ENCODE peak calls at places on chromosomes 13 and 19, in five cellular contexts. W, E, H, R and Y are unnamed samples.

GRCh38 chr19:29887498-29887897 is 54.5 kb upstream of the URI1 start:
- DNase-seq in W (no peak), E (no peak), H (no peak), R (peak), Y (peak)

GRCh38 chr13:46903748-46904147 is 6.9 kb upstream of the HTR2A start:
- DNase-seq in W (no peak), E (no peak), H (peak), R (no peak), Y (no peak)

GRCh38 chr19:38759590-38760003 is 13.7 kb downstream of the LGALS7 start:
- DNase-seq in W (no peak), E (no peak), H (no peak), R (no peak), Y (no peak)

GRCh38 chr19:5880196-5880595 is 9.9 kb upstream of the FUT5 start:
- DNase-seq in W (peak), E (no peak), H (no peak), R (no peak), Y (no peak)

GRCh38 chr19:1088419-1089066 is 6.6 kb downstream of the POLR2E start:
- DNase-seq in W (no peak), E (no peak), H (no peak), R (no peak), Y (no peak)

GRCh38 chr19:51000981-51001380 is 423 bp downstream of the KLK8 start:
- DNase-seq in W (no peak), E (peak), H (no peak), R (no peak), Y (peak)

GRCh38 chr13:111925146-111925875 is 141.6 kb upstream of the SOX1 start:
- DNase-seq in W (peak), E (no peak), H (no peak), R (no peak), Y (no peak)

GRCh38 chr19:19820774-19821315 is 705 bp downstream of the ZNF506 start:
- DNase-seq in W (no peak), E (no peak), H (no peak), R (no peak), Y (no peak)

GRCh38 chr19:13051581-13052165 is 51.0 kb downstream of the LYL1 start:
- DNase-seq in W (peak), E (peak), H (peak), R (peak), Y (peak)

GRCh38 chr19:51142119-51142518 is at the start of gene SIGLEC7:
- DNase-seq in W (no peak), E (no peak), H (no peak), R (no peak), Y (no peak)

GRCh38 chr13:19845758-19846157 is 17.7 kb downstream of the ZMYM5 start:
- DNase-seq in W (peak), E (peak), H (peak), R (peak), Y (peak)

GRCh38 chr19:8254286-8255001 is 45.3 kb downstream of the CERS4 start:
- DNase-seq in W (peak), E (no peak), H (no peak), R (no peak), Y (peak)

GRCh38 chr13:97962887-97963286 is 9.4 kb downstream of the IPO5 start:
- DNase-seq in W (no peak), E (no peak), H (no peak), R (no peak), Y (no peak)

GRCh38 chr19:19185853-19186728 is 5.9 kb downstream of the BORCS8 start:
- DNase-seq in W (peak), E (peak), H (peak), R (peak), Y (peak)

GRCh38 chr13:19950374-19950773 is 8.2 kb upstream of the ZMYM2 start:
- DNase-seq in W (no peak), E (no peak), H (no peak), R (no peak), Y (no peak)

DNA sequence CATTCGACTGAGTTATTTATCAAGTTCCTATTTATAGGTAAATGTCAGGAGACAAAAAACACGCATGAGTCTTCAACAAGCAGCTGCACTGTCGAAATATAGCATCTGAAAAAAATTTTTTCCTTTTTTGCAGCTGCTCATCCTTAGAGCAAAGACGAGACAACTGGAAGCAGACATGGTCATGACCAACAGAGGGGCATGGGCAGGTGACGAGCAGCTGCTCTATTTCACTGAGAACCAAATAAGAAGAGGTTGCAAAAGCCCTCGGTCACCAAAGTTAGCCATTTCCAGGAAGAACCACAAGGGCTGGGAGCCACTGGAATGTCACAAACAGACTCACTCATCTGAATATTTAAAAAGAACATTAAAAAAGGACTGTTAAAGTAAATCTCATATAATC is 22.2 kb downstream of the SOHLH2 start:
- DNase-seq in W (no peak), E (no peak), H (no peak), R (no peak), Y (no peak)
- H3K4me3 ChIP-seq in W (no peak), E (no peak), H (no peak), R (no peak), Y (no peak)

GRCh38 chr13:50715402-50716146 is 127.9 kb downstream of the DLEU7 start:
- DNase-seq in W (no peak), E (no peak), H (no peak), R (no peak), Y (no peak)
- H3K4me3 ChIP-seq in W (no peak), E (no peak), H (no peak), R (no peak), Y (no peak)

GRCh38 chr13:35228536-35228935 is 248.0 kb downstream of the MAB21L1 start:
- DNase-seq in W (no peak), E (no peak), H (no peak), R (no peak), Y (no peak)

GRCh38 chr13:35225582-35225981 is 250.9 kb downstream of the MAB21L1 start:
- DNase-seq in W (no peak), E (no peak), H (no peak), R (no peak), Y (no peak)

DNA sequence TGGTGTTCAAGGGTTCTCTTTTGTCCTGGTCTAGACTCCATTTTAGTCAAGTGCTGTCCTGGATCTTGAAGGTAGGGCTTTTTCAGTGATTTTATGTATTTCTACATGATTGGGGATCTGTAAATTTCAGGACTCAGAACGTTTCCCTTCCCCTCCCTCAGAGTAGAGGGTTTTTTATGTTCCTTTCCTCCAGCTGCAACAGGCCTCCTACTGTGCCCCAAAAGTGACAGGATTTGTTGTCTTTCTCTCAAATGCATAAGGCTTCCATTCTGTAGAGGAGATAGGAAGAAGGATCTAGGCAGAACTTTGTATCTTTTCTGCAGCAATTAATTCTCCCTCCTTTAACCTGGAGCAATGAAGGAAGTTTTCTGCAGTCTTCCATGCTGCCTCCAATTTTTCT is 251.3 kb downstream of the MAB21L1 start:
- DNase-seq in W (no peak), E (no peak), H (no peak), R (no peak), Y (no peak)
- H3K4me3 ChIP-seq in W (no peak), E (no peak), H (no peak), R (no peak), Y (no peak)

GRCh38 chr13:41007359-41008118 is 11.6 kb downstream of the ELF1 start:
- DNase-seq in W (no peak), E (no peak), H (no peak), R (no peak), Y (no peak)

GRCh38 chr13:41006296-41006695 is 12.8 kb downstream of the ELF1 start:
- DNase-seq in W (no peak), E (no peak), H (no peak), R (no peak), Y (no peak)

GRCh38 chr13:41005709-41006108 is 13.4 kb downstream of the ELF1 start:
- DNase-seq in W (no peak), E (no peak), H (no peak), R (no peak), Y (no peak)

GRCh38 chr13:41008349-41008980 is 10.7 kb downstream of the ELF1 start:
- DNase-seq in W (no peak), E (peak), H (peak), R (no peak), Y (no peak)

DNA sequence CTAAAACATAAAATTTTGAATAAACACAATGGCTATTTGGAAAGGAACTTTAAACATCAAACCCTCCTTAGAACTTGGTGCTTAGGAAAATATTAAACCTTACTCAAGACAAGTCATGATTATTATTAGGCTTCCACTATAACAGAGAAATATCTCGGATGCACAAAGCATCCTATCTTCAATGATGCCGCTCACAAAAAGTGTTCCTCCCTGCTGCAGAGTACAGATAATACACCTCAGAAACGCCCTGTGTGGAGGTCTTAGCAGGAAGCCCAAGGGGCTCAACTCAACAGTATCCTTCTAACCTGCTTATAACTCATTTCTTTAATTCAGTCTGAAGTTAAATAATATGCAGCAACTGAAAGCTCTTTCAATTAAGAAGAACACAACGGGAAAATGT is 12.2 kb downstream of the ELF1 start:
- DNase-seq in W (no peak), E (no peak), H (no peak), R (no peak), Y (no peak)
- H3K4me3 ChIP-seq in W (no peak), E (no peak), H (no peak), R (no peak), Y (no peak)

GRCh38 chr13:79392882-79393563 is 13.0 kb downstream of the RBM26 start:
- DNase-seq in W (no peak), E (no peak), H (peak), R (no peak), Y (no peak)

GRCh38 chr13:79395881-79396280 is 10.2 kb downstream of the RBM26 start:
- DNase-seq in W (no peak), E (no peak), H (no peak), R (no peak), Y (no peak)

GRCh38 chr13:79398169-79398568 is 7.9 kb downstream of the RBM26 start:
- DNase-seq in W (no peak), E (no peak), H (no peak), R (no peak), Y (no peak)

GRCh38 chr13:79389031-79389430 is 17.0 kb downstream of the RBM26 start:
- DNase-seq in W (no peak), E (no peak), H (no peak), R (no peak), Y (no peak)

GRCh38 chr13:79393564-79394249 is 12.3 kb downstream of the RBM26 start:
- DNase-seq in W (no peak), E (no peak), H (no peak), R (no peak), Y (no peak)
- H3K4me3 ChIP-seq in W (no peak), E (no peak), H (no peak), R (no peak), Y (no peak)

DNA sequence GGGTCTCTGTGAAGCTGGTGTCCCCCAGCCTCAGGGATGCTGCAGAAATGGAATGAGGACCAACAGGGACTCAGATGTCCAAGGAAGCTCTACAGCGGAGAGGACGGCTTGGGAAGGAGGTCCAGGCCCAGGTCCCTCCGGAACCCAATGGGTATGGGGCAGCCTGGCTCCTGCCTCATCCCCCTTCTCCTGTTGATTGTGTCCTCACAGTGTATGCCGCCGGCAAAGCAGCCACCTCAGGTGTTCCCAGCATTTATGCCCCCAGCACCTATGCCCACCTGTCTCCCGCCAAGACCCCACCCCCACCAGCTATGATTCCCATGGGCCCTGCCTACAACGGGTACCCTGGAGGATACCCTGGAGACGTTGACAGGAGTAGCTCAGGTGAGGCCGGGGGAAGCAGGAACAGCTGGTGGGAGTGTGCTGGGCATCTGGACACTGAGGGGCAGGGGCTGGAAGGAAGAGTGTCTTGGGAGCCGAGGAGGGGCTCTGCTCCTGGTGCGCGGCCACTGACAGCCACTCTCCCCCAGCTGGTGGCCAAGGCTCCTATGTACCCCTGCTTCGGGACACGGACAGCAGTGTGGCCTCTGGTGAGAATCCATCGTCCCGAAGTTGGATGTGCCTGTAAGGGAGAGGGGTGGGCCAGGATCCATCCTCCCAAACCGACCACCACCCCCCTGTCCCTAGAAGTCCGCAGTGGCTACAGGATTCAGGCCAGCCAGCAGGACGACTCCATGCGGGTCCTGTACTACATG is 2.4 kb upstream of the USF2 start:
- DNase-seq in W (peak), E (no peak), H (no peak), R (no peak), Y (peak)
- H3K4me3 ChIP-seq in W (peak), E (peak), H (peak), R (peak), Y (no peak)

GRCh38 chr19:2974342-2974932 is 2.9 kb upstream of the TLE6 start:
- DNase-seq in W (peak), E (no peak), H (peak), R (no peak), Y (peak)

GRCh38 chr19:2976609-2977000 is 759 bp upstream of the TLE6 start:
- DNase-seq in W (peak), E (no peak), H (no peak), R (no peak), Y (peak)

GRCh38 chr19:2978467-2978767 is 1.1 kb downstream of the TLE6 start:
- DNase-seq in W (no peak), E (no peak), H (no peak), R (no peak), Y (no peak)

GRCh38 chr19:2977001-2977685 is at the start of gene TLE6:
- DNase-seq in W (peak), E (peak), H (peak), R (peak), Y (peak)

GRCh38 chr19:2977686-2978466 is 512 bp downstream of the TLE6 start:
- DNase-seq in W (peak), E (no peak), H (no peak), R (no peak), Y (peak)
- H3K4me3 ChIP-seq in W (no peak), E (peak), H (peak), R (peak), Y (peak)